ENCODE peak calls at places on chromosome 9, in nine cellular contexts. W is GM12865, V is A549, K is right lobe of liver, C is upper lobe of right lung, H is kidney, G is fibroblast of mammary gland, I is prostate gland, S is H9. R is an unnamed sample.

GRCh38 chr9:37998881-37999311 is 70.1 kb downstream of the SHB start:
- DNase-seq in W (no peak), V (no peak), K (no peak), C (no peak), H (peak), G (peak), I (no peak), S (no peak), R (no peak)

GRCh38 chr9:93958875-93959682 is 3.9 kb upstream of the BARX1 start:
- DNase-seq in W (no peak), V (no peak), K (peak), C (peak), H (no peak), G (peak), I (no peak), S (peak), R (no peak)

GRCh38 chr9:27499481-27499880 is 24.6 kb upstream of the IFNK start:
- DNase-seq in W (peak), V (peak), K (no peak), C (no peak), H (no peak), G (peak), I (no peak), S (no peak), R (no peak)

GRCh38 chr9:135526089-135526729 is 5.0 kb downstream of the LCN1 start:
- DNase-seq in W (no peak), V (no peak), K (no peak), C (peak), H (no peak), G (no peak), I (no peak), S (peak), R (no peak)

GRCh38 chr9:111926421-111926875 is 29.8 kb downstream of the UGCG start:
- DNase-seq in W (peak), V (no peak), K (no peak), C (no peak), H (peak), G (peak), I (no peak), S (no peak), R (peak)

GRCh38 chr9:38362912-38363588 is 29.5 kb upstream of the ALDH1B1 start:
- DNase-seq in W (peak), V (peak), K (peak), C (no peak), H (no peak), G (peak), I (peak), S (no peak), R (peak)

GRCh38 chr9:14343948-14344547 is 30.1 kb upstream of the NFIB start:
- DNase-seq in W (no peak), V (peak), K (no peak), C (no peak), H (no peak), G (no peak), I (no peak), S (no peak), R (no peak)

GRCh38 chr9:130936285-130937117 is 2.5 kb downstream of the FIBCD1 start:
- DNase-seq in W (no peak), V (peak), K (no peak), C (no peak), H (peak), G (peak), I (no peak), S (peak), R (no peak)

GRCh38 chr9:127783111-127783621 is 2.7 kb upstream of the CDK9 start:
- DNase-seq in W (peak), V (no peak), K (no peak), C (peak), H (peak), G (no peak), I (no peak), S (no peak), R (no peak)

GRCh38 chr9:134460904-134461303 is 134.6 kb downstream of the RXRA start:
- DNase-seq in W (no peak), V (no peak), K (no peak), C (no peak), H (no peak), G (no peak), I (no peak), S (no peak), R (no peak)

GRCh38 chr9:132789706-132790105 is 88.4 kb downstream of the AK8 start:
- DNase-seq in W (no peak), V (no peak), K (no peak), C (no peak), H (no peak), G (no peak), I (no peak), S (no peak), R (no peak)
- TF ChIP-seq CTCF in W (no peak), V (no peak), K (no peak), C (no peak), H (no peak), G (no peak), I (no peak), S (no peak), R (no peak)

GRCh38 chr9:104091708-104092107 is 2.4 kb upstream of the SMC2 start:
- DNase-seq in W (no peak), V (peak), K (no peak), C (no peak), H (no peak), G (peak), I (no peak), S (no peak), R (peak)
- TF ChIP-seq CTCF in W (no peak), V (no peak), K (peak), C (peak), H (no peak), G (no peak), I (no peak), S (no peak), R (no peak)

GRCh38 chr9:16673171-16673570 is 197.3 kb downstream of the BNC2 start:
- DNase-seq in W (no peak), V (no peak), K (no peak), C (no peak), H (no peak), G (peak), I (no peak), S (no peak), R (no peak)
- TF ChIP-seq CTCF in W (no peak), V (no peak), K (no peak), C (no peak), H (no peak), G (no peak), I (no peak), S (no peak), R (no peak)

GRCh38 chr9:77977210-77977611 is 54.4 kb downstream of the GNAQ start:
- DNase-seq in W (peak), V (peak), K (peak), C (no peak), H (no peak), G (peak), I (no peak), S (peak), R (no peak)
- TF ChIP-seq CTCF in W (peak), V (peak), K (peak), C (peak), H (no peak), G (peak), I (no peak), S (peak), R (peak)

DNA sequence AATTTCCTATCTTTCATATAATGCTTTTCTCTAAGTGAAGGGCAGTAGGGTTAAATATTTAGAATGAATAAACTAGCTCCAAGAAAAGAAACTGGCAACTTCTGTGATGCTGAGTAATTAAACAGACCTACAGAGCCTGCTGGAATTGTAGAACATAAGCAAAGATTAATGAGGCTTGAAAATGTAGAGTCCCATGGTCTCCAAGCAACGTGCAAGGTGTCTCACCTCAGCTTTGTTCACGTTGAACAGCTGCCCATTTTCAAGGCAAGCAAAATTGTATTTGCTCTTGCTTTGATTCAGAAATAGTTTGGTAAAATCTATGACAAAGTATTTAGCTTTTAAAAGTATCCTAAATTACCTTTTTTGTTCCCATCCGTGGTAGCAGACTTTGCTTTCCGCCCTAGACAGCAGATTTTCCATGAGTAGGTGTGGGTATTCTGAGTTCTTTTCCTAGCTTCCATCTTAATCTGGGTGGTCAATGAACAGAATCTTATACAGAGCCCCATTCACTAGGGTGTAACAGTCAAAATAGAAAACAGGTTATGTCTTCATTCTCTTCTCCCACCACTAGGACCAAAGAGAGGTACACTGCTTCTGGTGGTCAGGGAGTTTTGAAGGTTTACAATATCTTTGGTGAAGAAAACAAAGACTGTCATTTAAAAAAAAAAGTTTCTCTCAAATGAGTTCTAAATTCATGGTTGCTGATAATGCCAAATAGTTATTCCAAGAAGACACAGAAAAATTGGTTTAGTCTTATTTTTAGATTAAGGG is 52.1 kb upstream of the TYRP1 start:
- DNase-seq in W (no peak), V (no peak), K (no peak), C (no peak), H (no peak), G (no peak), I (no peak), S (no peak), R (no peak)
- TF ChIP-seq CTCF in W (no peak), V (no peak), K (no peak), C (no peak), H (no peak), G (no peak), I (no peak), S (peak), R (no peak)